ENCODE peak calls at places on chromosomes 7 and 10, in four cellular contexts. S is left ventricle myocardium inferior, T is BE2C, W is cardiac muscle cell. V is an unnamed sample.
A peak's percentile ranks its signal among the peaks of the same experiment; 100 is the strongest.

GRCh38 chr7:5614579-5614978 is 166.9 kb downstream of the RNF216 start:
- DNase-seq in W (no peak), T (no peak), S (no peak), V (no peak)

GRCh38 chr7:99833289-99833877 is 5.6 kb downstream of the CYP3A43 start:
- DNase-seq in S (no peak), T (no peak), W (peak; percentile 12), V (no peak)

GRCh38 chr7:77855371-77856083 is 57.0 kb downstream of the PHTF2 start:
- DNase-seq in T (no peak), S (peak; percentile 69), W (peak; percentile 82), V (no peak)

GRCh38 chr7:13115157-13115772 is 427.8 kb downstream of the ARL4A start:
- DNase-seq in S (no peak), W (peak; percentile 48), T (no peak), V (no peak)

GRCh38 chr7:44508328-44508990 is 18.0 kb upstream of the NUDCD3 start:
- DNase-seq in W (no peak), S (no peak), T (no peak), V (no peak)

GRCh38 chr10:79559726-79560125 is 481 bp downstream of the SFTPA2 start:
- DNase-seq in T (no peak), W (peak; percentile 3), S (no peak), V (no peak)

GRCh38 chr10:52895066-52895465 is 122.5 kb upstream of the MBL2 start:
- DNase-seq in S (no peak), W (no peak), T (no peak), V (no peak)

GRCh38 chr10:116968331-116968730 is 36.7 kb downstream of the SHTN1 start:
- DNase-seq in S (no peak), T (no peak), W (no peak), V (no peak)

GRCh38 chr10:16847644-16848043 is 30.4 kb upstream of the RSU1 start:
- DNase-seq in W (no peak), S (no peak), T (no peak), V (no peak)

GRCh38 chr7:128299109-128299514 is 44.6 kb downstream of the RBM28 start:
- DNase-seq in S (no peak), W (no peak), T (no peak), V (no peak)

GRCh38 chr10:104253106-104253505 is 1.6 kb upstream of the GSTO1 start:
- DNase-seq in W (no peak), T (peak; percentile 7), S (no peak), V (no peak)

GRCh38 chr10:44030132-44030531 is 354.8 kb downstream of the CXCL12 start:
- DNase-seq in T (no peak), S (no peak), W (no peak), V (no peak)

GRCh38 chr10:125828311-125828710 is 5.0 kb downstream of the BCCIP start:
- DNase-seq in T (no peak), S (no peak), W (no peak), V (no peak)

GRCh38 chr10:79380125-79380917 is 33.1 kb downstream of the PPIF start:
- DNase-seq in T (no peak), S (no peak), W (peak; percentile 88), V (no peak)

GRCh38 chr7:139995034-139995915 is 67.5 kb downstream of the PARP12 start:
- DNase-seq in T (no peak), W (peak; percentile 72), S (peak; percentile 42), V (no peak)

GRCh38 chr10:128985036-128985435 is 482.0 kb upstream of the MGMT start:
- DNase-seq in T (no peak), S (no peak), W (no peak), V (no peak)

GRCh38 chr7:137959987-137960386 is 41.9 kb downstream of the CREB3L2 start:
- DNase-seq in S (no peak), T (no peak), W (no peak), V (no peak)

GRCh38 chr10:100670828-100671479 is 74.4 kb upstream of the PAX2 start:
- DNase-seq in S (no peak), W (peak; percentile 17), T (peak; percentile 66), V (no peak)

GRCh38 chr10:22557321-22557720 is 157.1 kb downstream of the PIP4K2A start:
- DNase-seq in T (no peak), W (no peak), S (no peak), V (no peak)

GRCh38 chr7:6359021-6359420 is 86.6 kb upstream of the CYTH3 start:
- DNase-seq in W (no peak), T (no peak), S (no peak), V (no peak)

GRCh38 chr7:37832194-37832593 is 16.2 kb upstream of the NME8 start:
- DNase-seq in S (peak; percentile 74), W (peak; percentile 87), T (peak; percentile 64), V (no peak)

GRCh38 chr10:117442521-117442920 is 67.3 kb upstream of the PDZD8 start:
- DNase-seq in W (no peak), T (no peak), S (no peak), V (no peak)

GRCh38 chr10:61744469-61744868 is 81.7 kb downstream of the CABCOCO1 start:
- DNase-seq in S (no peak), W (no peak), T (peak; percentile 11), V (no peak)

GRCh38 chr7:79461660-79462059 is 8.2 kb upstream of the MAGI2 start:
- DNase-seq in T (no peak), S (no peak), W (peak; percentile 76), V (no peak)

GRCh38 chr7:100435401-100436304 is 644 bp downstream of the PPP1R35 start:
- DNase-seq in S (peak; percentile 29), W (peak; percentile 39), T (peak; percentile 30), V (no peak)

GRCh38 chr10:104928733-104929132 is 287.6 kb downstream of the SORCS3 start:
- DNase-seq in W (no peak), T (no peak), S (no peak), V (no peak)

GRCh38 chr7:155861480-155861868 is 49.2 kb upstream of the SHH start:
- DNase-seq in S (no peak), W (no peak), T (no peak), V (no peak)

GRCh38 chr7:111198255-111198654 is 107.3 kb downstream of the LRRN3 start:
- DNase-seq in T (no peak), S (no peak), W (peak; percentile 95), V (peak; percentile 93)

GRCh38 chr7:97418312-97418711 is 300.8 kb downstream of the SDHAF3 start:
- DNase-seq in W (no peak), T (no peak), S (no peak), V (no peak)
- TF ChIP-seq CTCF in W (no peak), T (no peak), S (no peak), V (no peak)

DNA sequence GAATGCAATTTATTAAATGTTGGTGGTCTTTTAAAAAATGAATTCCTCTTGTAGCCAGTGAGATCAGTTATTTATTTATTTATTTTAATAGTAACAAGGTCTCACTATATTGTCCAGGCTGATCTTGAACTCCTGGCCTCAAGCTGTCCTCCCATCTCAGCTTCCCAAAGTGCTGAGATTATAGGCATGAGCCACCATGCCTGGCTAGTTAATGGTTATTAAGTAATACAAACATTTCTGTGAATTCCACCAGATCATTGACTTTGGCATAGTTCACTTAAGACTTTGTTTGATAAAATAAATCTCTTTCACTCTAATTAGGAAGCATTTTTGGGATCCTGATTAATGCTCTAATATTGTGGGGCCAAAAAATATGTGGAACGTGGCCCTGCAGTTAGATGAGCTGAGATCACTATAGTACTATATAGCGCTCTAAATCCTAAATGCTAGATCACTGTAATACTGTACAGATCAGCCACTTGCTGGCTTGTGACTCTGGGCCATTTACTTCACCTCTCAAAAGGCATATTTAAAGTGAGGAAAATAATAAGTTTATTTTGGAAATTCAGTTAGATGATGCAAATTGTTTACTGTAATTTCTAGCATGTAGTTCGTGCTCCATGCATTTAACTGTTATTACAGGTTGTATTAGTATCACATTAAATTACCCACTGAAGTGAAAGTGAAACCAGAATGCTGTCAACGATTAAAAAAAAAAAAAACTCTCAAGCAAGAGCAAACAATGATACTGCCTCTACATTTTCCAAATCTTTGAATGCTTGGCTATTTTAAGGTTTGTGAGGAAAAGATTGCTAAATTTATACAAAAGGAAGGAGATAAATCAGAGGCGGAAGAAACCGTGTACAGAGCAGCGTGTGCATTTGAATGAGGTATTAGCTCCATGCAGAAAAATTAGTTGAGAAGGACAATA is 15.9 kb upstream of the FAS start:
- DNase-seq in W (peak; percentile 45), T (no peak), S (no peak), V (no peak)
- H3K4me3 ChIP-seq in W (no peak overlapping the region), T (peak overlapping the region; percentile 65), S (peak overlapping the region; percentile 60), V (peak overlapping the region; percentile 33)

GRCh38 chr10:86091216-86091615 is 275.4 kb downstream of the GRID1 start:
- DNase-seq in S (no peak), W (no peak), T (no peak), V (no peak)
- TF ChIP-seq CTCF in S (no peak), W (no peak), T (no peak), V (no peak)

GRCh38 chr10:58641095-58641531 is 128.4 kb downstream of the BICC1 start:
- DNase-seq in T (no peak), S (no peak), W (peak; percentile 95), V (peak; percentile 98)
- H3K4me3 ChIP-seq in T (no peak overlapping the region), S (no peak overlapping the region), W (no peak overlapping the region), V (no peak overlapping the region)

DNA sequence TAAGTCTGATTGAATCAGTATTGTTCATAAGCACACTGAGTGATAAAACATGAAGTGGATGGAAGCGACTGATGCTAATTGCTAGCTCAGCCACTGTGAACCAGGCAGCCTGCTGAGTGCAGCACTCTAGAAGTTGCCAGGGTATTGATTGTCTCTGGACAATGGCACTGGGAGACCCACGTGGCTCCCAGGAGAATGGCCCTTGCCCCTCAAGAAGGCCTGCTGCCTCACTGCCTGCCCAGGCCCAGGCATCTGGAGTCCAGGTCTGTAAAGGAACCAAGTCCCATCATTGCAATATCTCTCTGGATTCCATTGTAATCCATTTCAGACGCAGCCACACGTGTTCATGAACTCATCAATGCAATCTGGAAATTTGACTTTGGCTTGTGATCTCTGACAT is 80.5 kb upstream of the TCERG1L start:
- DNase-seq in T (no peak), S (no peak), W (no peak), V (no peak)
- TF ChIP-seq CTCF in T (no peak), S (no peak), W (no peak), V (no peak)

DNA sequence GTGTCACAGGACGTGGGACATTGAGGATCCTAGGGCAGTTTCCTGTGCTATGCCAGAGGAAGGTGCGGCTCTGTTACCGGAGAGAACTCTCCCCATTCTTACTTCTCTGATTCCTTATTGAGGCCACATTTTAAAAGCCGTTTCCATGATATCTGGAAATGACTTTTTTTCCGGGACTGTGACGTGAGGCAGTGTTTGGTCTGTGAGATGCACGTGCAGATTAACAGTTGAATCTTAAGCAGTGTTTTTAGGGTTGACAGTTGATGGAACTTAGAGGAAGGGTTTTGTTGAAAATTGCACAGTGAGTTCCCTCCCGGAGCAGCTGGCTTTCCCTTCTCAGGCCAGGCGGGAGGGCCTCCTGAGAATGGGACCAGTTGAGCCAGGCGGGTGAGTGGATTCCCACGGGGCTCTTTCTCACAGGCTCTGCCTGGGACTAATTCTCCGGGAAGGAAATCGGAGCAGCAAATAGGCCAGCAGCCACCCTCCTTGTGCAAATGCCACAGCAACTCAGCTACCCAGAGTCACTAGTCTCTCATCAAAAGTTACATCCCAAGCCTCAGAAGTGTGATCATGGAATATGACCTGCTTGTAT is 125.3 kb downstream of the TACC2 start:
- DNase-seq in T (peak; percentile 27), W (no peak), S (no peak), V (no peak)
- H3K4me3 ChIP-seq in T (peak overlapping the region; percentile 77), W (peak overlapping the region; percentile 56), S (peak overlapping the region; percentile 81), V (peak overlapping the region; percentile 83)